ENCODE peak calls at places on chromosomes 3 and 15, in six cellular contexts. B is T-helper 9 cell, P is GM13977, J is heart right ventricle, Z is HFF-Myc, C is T-cell. T is an unnamed sample.

GRCh38 chr15:78072080-78072892 is 5.2 kb downstream of the TBC1D2B start:
- DNase-seq in C (peak; percentile 31), J (no peak), P (no peak), Z (peak; percentile 58), B (no peak), T (no peak)

GRCh38 chr15:42009022-42009421 is 11.8 kb downstream of the PLA2G4E start:
- DNase-seq in C (no peak), P (no peak), Z (no peak), B (no peak), J (no peak), T (no peak)

GRCh38 chr15:74314897-74315438 is 52.5 kb downstream of the CYP11A1 start:
- DNase-seq in B (no peak), J (no peak), P (no peak), Z (no peak), C (peak; percentile 48), T (no peak)

GRCh38 chr15:59688888-59689625 is at the start of gene BNIP2:
- DNase-seq in B (peak; percentile 99), C (peak; percentile 100), J (peak; percentile 99), Z (peak; percentile 91), P (peak; percentile 93), T (peak; percentile 100)

GRCh38 chr15:63870403-63871209 is 36.9 kb upstream of the HERC1 start:
- DNase-seq in J (peak; percentile 77), B (no peak), Z (peak; percentile 65), C (no peak), P (no peak), T (peak; percentile 32)

GRCh38 chr3:10764314-10765051 is 51.5 kb upstream of the SLC6A11 start:
- DNase-seq in P (no peak), J (no peak), C (no peak), B (no peak), Z (no peak), T (no peak)

GRCh38 chr15:44066211-44066827 is 128.8 kb downstream of the FRMD5 start:
- DNase-seq in J (peak; percentile 54), P (peak; percentile 48), Z (peak; percentile 32), C (peak; percentile 34), B (peak; percentile 34), T (peak; percentile 55)

GRCh38 chr3:13782501-13782900 is 97.4 kb downstream of the WNT7A start:
- DNase-seq in P (no peak), C (no peak), B (no peak), Z (no peak), J (peak; percentile 30), T (peak; percentile 59)

GRCh38 chr3:44954962-44955361 is 21.0 kb downstream of the ZDHHC3 start:
- DNase-seq in Z (no peak), P (peak; percentile 57), C (no peak), B (no peak), J (no peak), T (no peak)

GRCh38 chr15:60729850-60730458 is 251.0 kb upstream of the ICE2 start:
- DNase-seq in C (no peak), J (no peak), P (no peak), Z (no peak), B (no peak), T (no peak)

GRCh38 chr3:100163787-100164186 is 49.5 kb upstream of the FILIP1L start:
- DNase-seq in J (no peak), Z (no peak), B (no peak), C (no peak), P (no peak), T (no peak)

GRCh38 chr15:73851679-73852078 is 21.7 kb upstream of the TBC1D21 start:
- DNase-seq in B (peak; percentile 14), Z (no peak), J (peak; percentile 33), P (peak; percentile 53), C (peak; percentile 18), T (peak; percentile 48)

GRCh38 chr15:38307251-38307650 is 54.6 kb downstream of the SPRED1 start:
- DNase-seq in J (no peak), Z (no peak), B (no peak), C (no peak), P (no peak), T (no peak)

GRCh38 chr3:196569003-196569516 is 600 bp downstream of the FBXO45 start:
- DNase-seq in P (peak; percentile 51), J (no peak), C (peak; percentile 58), Z (no peak), B (peak; percentile 43), T (peak; percentile 33)

GRCh38 chr15:87354661-87355410 is 901.7 kb downstream of the NTRK3 start:
- DNase-seq in P (no peak), J (no peak), C (no peak), B (no peak), Z (no peak), T (no peak)

GRCh38 chr3:119664850-119665379 is 4.5 kb upstream of the POPDC2 start:
- DNase-seq in Z (no peak), B (no peak), C (no peak), P (no peak), J (no peak), T (no peak)

GRCh38 chr15:79994651-79995050 is 23.7 kb upstream of the BCL2A1 start:
- DNase-seq in B (no peak), P (no peak), C (no peak), Z (no peak), J (no peak), T (no peak)

GRCh38 chr3:24305795-24306467 is 188.7 kb downstream of the THRB start:
- DNase-seq in B (no peak), Z (no peak), J (no peak), P (no peak), C (no peak), T (no peak)

GRCh38 chr15:36601497-36601932 is 22.1 kb downstream of the CDIN1 start:
- DNase-seq in J (peak; percentile 77), Z (no peak), B (no peak), P (no peak), C (no peak), T (peak; percentile 59)

GRCh38 chr3:189714991-189715961 is 84.1 kb downstream of the TP63 start:
- DNase-seq in B (no peak), J (no peak), Z (peak; percentile 66), C (no peak), P (peak; percentile 9), T (no peak)

GRCh38 chr3:110026421-110026820 is 689.1 kb upstream of the DPPA4 start:
- DNase-seq in C (no peak), J (no peak), Z (no peak), B (no peak), P (no peak), T (no peak)

GRCh38 chr15:76439542-76439941 is 103.0 kb downstream of the ISL2 start:
- DNase-seq in Z (no peak), C (no peak), B (no peak), J (no peak), P (no peak), T (no peak)

GRCh38 chr3:126849768-126850167 is 133.1 kb upstream of the PLXNA1 start:
- DNase-seq in Z (no peak), P (no peak), B (no peak), J (no peak), C (no peak), T (peak; percentile 44)

GRCh38 chr15:51846463-51847230 is 17.2 kb downstream of the TMOD3 start:
- DNase-seq in J (no peak), B (no peak), C (no peak), P (no peak), Z (no peak), T (no peak)

GRCh38 chr15:51667478-51667877 is 13.8 kb upstream of the SCG3 start:
- DNase-seq in B (no peak), J (no peak), P (no peak), Z (no peak), C (no peak), T (no peak)

GRCh38 chr3:161273589-161274218 is 52.6 kb downstream of the NMD3 start:
- DNase-seq in B (peak; percentile 31), C (no peak), P (peak; percentile 8), J (no peak), Z (no peak), T (no peak)

GRCh38 chr15:75811616-75812015 is 31.6 kb upstream of the UBE2Q2 start:
- DNase-seq in B (no peak), Z (no peak), P (no peak), C (no peak), J (no peak), T (no peak)

GRCh38 chr3:25592510-25592968 is 72.2 kb downstream of the TOP2B start:
- DNase-seq in B (no peak), P (no peak), J (peak; percentile 34), Z (no peak), C (no peak), T (peak; percentile 70)

GRCh38 chr3:13583251-13584180 is 34.6 kb downstream of the FBLN2 start:
- DNase-seq in J (no peak), C (no peak), P (no peak), Z (no peak), B (no peak), T (no peak)

GRCh38 chr3:32500225-32500624 is 2.4 kb downstream of the CMTM6 start:
- DNase-seq in C (no peak), P (no peak), B (no peak), Z (no peak), J (no peak), T (no peak)

GRCh38 chr15:55816017-55816416 is 73.1 kb upstream of the PRTG start:
- DNase-seq in J (no peak), P (no peak), Z (no peak), B (no peak), C (no peak), T (no peak)

GRCh38 chr3:50533346-50533745 is 29.9 kb upstream of the CACNA2D2 start:
- DNase-seq in P (no peak), B (no peak), J (no peak), Z (no peak), C (no peak), T (no peak)

GRCh38 chr15:64842986-64843561 is 1.4 kb downstream of the PLEKHO2 start:
- DNase-seq in B (no peak), J (peak; percentile 66), P (peak; percentile 32), C (no peak), Z (no peak), T (peak; percentile 81)

GRCh38 chr15:73723146-73723545 is 30.0 kb downstream of the INSYN1 start:
- DNase-seq in B (no peak), P (no peak), Z (no peak), J (no peak), C (no peak), T (no peak)

GRCh38 chr3:4977001-4977888 is 2.0 kb upstream of the BHLHE40 start:
- DNase-seq in P (peak; percentile 78), B (peak; percentile 28), Z (no peak), J (peak; percentile 96), C (peak; percentile 55), T (peak; percentile 93)

T was measured in left cardiac atrium.